ENCODE peak calls at places on chromosomes 5 and 9, in four cellular contexts. J is GM12878, N is mammary epithelial cell, M is Peyer's patch. Y is an unnamed sample.

GRCh38 chr9:6845881-6846280 is 88.1 kb downstream of the KDM4C start:
- DNase-seq in J (no peak), N (no peak), M (no peak), Y (no peak)

GRCh38 chr9:104346645-104347175 is 157.4 kb upstream of the OR13F1 start:
- DNase-seq in J (no peak), N (no peak), M (no peak), Y (no peak)

GRCh38 chr9:116901260-116901659 is 214.2 kb downstream of the TRIM32 start:
- DNase-seq in J (no peak), N (peak), M (no peak), Y (no peak)

GRCh38 chr9:112094948-112095779 is 79.9 kb downstream of the SUSD1 start:
- DNase-seq in J (no peak), N (no peak), M (no peak), Y (no peak)

GRCh38 chr9:77399964-77400363 is 222.6 kb downstream of the VPS13A start:
- DNase-seq in J (no peak), N (no peak), M (no peak), Y (no peak)

GRCh38 chr5:150538007-150538917 is 30.3 kb downstream of the NDST1 start:
- DNase-seq in J (no peak), N (peak), M (no peak), Y (no peak)

GRCh38 chr9:95105519-95106287 is 211.8 kb downstream of the FANCC start:
- DNase-seq in J (no peak), N (peak), M (peak), Y (peak)

GRCh38 chr5:169494383-169495251 is 89.0 kb upstream of the SPDL1 start:
- DNase-seq in J (no peak), N (no peak), M (no peak), Y (no peak)

GRCh38 chr9:138075496-138075895 is 197.9 kb downstream of the CACNA1B start:
- DNase-seq in J (no peak), N (no peak), M (peak), Y (no peak)

GRCh38 chr5:109838157-109838556 is 148.4 kb downstream of the MAN2A1 start:
- DNase-seq in J (no peak), N (no peak), M (no peak), Y (no peak)

GRCh38 chr9:21656776-21657637 is 145.4 kb upstream of the MTAP start:
- DNase-seq in J (no peak), N (peak), M (no peak), Y (no peak)

GRCh38 chr5:172559004-172559932 is 81.8 kb upstream of the NEURL1B start:
- DNase-seq in J (no peak), N (peak), M (no peak), Y (no peak)

GRCh38 chr5:165209101-165209727 is 1703.8 kb downstream of the MAT2B start:
- DNase-seq in J (no peak), N (peak), M (no peak), Y (no peak)

GRCh38 chr5:111699976-111700375 is 57.0 kb downstream of the NREP start:
- DNase-seq in J (no peak), N (no peak), M (no peak), Y (no peak)

GRCh38 chr5:10310073-10310779 is 2.5 kb upstream of the CMBL start:
- DNase-seq in J (no peak), N (peak), M (peak), Y (no peak)

GRCh38 chr5:119378075-119378699 is 22.4 kb downstream of the TNFAIP8 start:
- DNase-seq in J (no peak), N (no peak), M (no peak), Y (no peak)

GRCh38 chr9:34374905-34375552 is 1.7 kb downstream of the MYORG start:
- DNase-seq in J (no peak), N (peak), M (peak), Y (no peak)

GRCh38 chr9:135135171-135135926 is 47.9 kb downstream of the OLFM1 start:
- DNase-seq in J (no peak), N (no peak), M (no peak), Y (no peak)

GRCh38 chr5:181100121-181101015 is 30.6 kb downstream of the OR2V1 start:
- DNase-seq in J (no peak), N (no peak), M (no peak), Y (no peak)

GRCh38 chr5:137143244-137143605 is 355.9 kb downstream of the SPOCK1 start:
- DNase-seq in J (no peak), N (no peak), M (no peak), Y (no peak)

GRCh38 chr5:96687812-96688453 is 25.8 kb downstream of the CAST start:
- DNase-seq in J (no peak), N (no peak), M (no peak), Y (no peak)

GRCh38 chr9:114776683-114777399 is 29.0 kb downstream of the TNFSF15 start:
- DNase-seq in J (no peak), N (no peak), M (no peak), Y (no peak)

GRCh38 chr9:73573235-73573634 is 421.6 kb downstream of the ANXA1 start:
- DNase-seq in J (no peak), N (no peak), M (no peak), Y (no peak)

GRCh38 chr5:42950466-42951168 is 89.5 kb downstream of the ANXA2R start:
- DNase-seq in J (peak), N (peak), M (peak), Y (peak)

GRCh38 chr5:57598756-57599155 is 116.1 kb upstream of the ACTBL2 start:
- DNase-seq in J (no peak), N (peak), M (no peak), Y (no peak)

GRCh38 chr5:43482490-43483064 is 1.1 kb downstream of the TMEM267 start:
- DNase-seq in J (no peak), N (peak), M (no peak), Y (no peak)

GRCh38 chr5:91384671-91385430 is 1.7 kb upstream of the ARRDC3 start:
- DNase-seq in J (peak), N (peak), M (no peak), Y (no peak)

GRCh38 chr5:76372320-76373054 is 30.6 kb upstream of the IQGAP2 start:
- DNase-seq in J (no peak), N (peak), M (no peak), Y (no peak)

GRCh38 chr5:150077996-150078801 is 8.2 kb downstream of the CSF1R start:
- DNase-seq in J (no peak), N (no peak), M (peak), Y (no peak)

GRCh38 chr5:109328626-109329025 is 81.1 kb downstream of the PJA2 start:
- DNase-seq in J (no peak), N (peak), M (no peak), Y (no peak)

GRCh38 chr5:6719896-6720560 is 6.8 kb downstream of the TENT4A start:
- DNase-seq in J (no peak), N (no peak), M (peak), Y (no peak)

GRCh38 chr5:64869419-64869818 is 100.7 kb downstream of the CWC27 start:
- DNase-seq in J (no peak), N (peak), M (no peak), Y (no peak)

GRCh38 chr9:91958179-91958578 is 8.2 kb upstream of the ROR2 start:
- DNase-seq in J (no peak), N (no peak), M (no peak), Y (no peak)

GRCh38 chr5:142946547-142947426 is 176.6 kb downstream of the ARHGAP26 start:
- DNase-seq in J (no peak), N (no peak), M (no peak), Y (no peak)

GRCh38 chr5:141958773-141959172 is 771 bp upstream of the PCDH12 start:
- DNase-seq in J (no peak), N (peak), M (peak), Y (no peak)

GRCh38 chr9:111662851-111663823 is 1.7 kb downstream of the GNG10 start:
- DNase-seq in J (no peak), N (peak), M (no peak), Y (no peak)

GRCh38 chr9:127921592-127922120 is 4.8 kb upstream of the ST6GALNAC4 start:
- DNase-seq in J (no peak), N (no peak), M (peak), Y (peak)

DNA sequence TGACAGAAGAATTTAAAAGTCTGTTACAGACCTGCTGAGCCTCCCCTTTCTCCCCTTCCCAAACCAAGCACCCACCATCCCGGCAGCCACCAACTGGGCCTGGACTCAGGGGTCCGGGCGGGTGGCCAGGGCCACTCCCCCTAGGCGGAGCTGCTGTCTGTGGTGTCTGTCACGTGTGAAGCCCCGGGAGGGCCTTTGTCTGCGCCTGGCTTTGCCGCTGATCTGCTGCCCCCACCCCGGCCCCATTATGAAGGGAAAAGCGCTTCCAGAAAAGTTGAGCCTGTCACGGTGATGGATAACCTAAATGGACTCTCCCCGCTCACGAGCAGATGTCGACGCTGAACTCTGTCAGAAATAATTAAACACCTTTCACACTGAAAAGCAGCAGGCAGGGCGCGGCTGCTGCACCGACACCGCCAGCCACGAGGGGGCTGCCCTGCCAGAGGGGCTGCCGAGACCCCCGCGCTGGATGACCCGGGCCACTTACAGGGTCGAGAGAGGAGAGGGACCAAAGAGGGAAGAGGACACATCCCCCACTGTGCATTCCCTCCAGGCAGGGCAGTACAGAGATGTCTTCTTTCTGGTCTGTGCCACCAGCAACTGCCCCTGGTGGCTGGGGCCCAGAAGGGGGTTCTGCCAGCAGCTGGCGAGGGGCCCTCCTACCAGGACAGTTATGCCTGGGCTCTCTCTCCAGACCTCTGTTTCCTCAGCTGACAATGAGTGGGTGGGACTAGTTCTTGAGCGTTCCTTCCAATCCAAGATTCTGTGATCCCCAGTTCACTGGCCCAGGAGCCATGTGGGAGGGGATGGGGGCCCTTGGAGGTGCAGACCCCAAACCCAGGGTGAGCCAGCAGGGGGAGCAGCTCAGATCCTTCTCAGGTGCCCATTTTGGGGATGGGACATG is 36.0 kb upstream of the BARHL1 start:
- DNase-seq in J (no peak), N (no peak), M (no peak), Y (no peak)
- H3K4me3 ChIP-seq in J (no peak), N (no peak), M (no peak), Y (no peak)

DNA sequence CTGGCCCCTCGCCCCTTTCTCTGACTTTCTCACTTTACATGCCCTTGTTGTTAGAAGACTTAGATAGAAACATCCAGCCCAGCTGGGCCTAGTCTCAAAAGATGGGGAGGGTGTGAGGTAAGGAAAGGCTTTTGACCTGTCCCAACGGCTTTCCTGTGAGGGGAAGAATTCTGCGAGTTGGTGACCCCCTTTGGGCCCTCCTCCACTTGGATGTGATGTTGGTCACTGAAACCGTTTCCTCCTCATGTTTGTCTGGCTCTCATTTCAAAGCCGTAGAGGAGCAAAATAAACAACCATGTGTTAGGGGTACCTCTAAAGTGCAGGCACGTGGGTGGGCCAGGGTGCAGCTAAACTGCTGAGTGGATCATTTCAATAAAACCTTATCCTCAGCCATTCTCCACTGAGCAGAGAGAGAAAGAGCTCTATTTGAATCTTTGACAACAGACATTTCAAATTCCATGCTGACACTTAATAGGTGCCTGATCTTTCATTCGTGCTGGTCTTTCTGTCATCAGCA is 84.3 kb upstream of the MELK start:
- DNase-seq in J (no peak), N (no peak), M (no peak), Y (no peak)
- H3K4me3 ChIP-seq in J (peak), N (peak), M (peak), Y (peak)

GRCh38 chr5:124888622-124889521 is 142.4 kb upstream of the ZNF608 start:
- DNase-seq in J (no peak), N (no peak), M (no peak), Y (no peak)

GRCh38 chr5:124889850-124890249 is 143.4 kb upstream of the ZNF608 start:
- DNase-seq in J (no peak), N (no peak), M (no peak), Y (no peak)

GRCh38 chr5:124887223-124887622 is 140.8 kb upstream of the ZNF608 start:
- DNase-seq in J (no peak), N (no peak), M (no peak), Y (no peak)

GRCh38 chr5:124889522-124889828 is 143.0 kb upstream of the ZNF608 start:
- DNase-seq in J (no peak), N (no peak), M (no peak), Y (no peak)

DNA sequence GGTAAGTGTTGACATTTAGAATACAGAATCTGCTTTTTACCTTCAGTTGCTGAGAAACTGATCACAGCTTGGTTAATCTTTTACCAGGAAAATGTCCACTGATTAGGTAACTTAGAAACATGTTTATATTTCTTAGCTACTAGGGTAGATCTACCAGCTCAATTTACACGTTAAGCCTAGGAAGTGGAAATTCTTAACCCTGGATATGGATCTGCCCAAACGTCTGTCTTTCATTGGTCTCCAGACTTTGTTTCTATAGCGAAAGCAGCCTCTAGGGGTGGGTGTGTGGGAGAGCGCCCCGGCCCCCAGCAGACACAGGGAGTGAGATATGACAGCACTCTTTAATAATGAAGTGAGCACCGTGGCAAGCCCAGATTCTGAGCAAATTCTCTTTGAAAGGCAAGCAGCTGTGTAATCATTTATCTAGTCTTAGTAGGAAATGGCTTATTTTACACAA is 141.6 kb upstream of the ZNF608 start:
- DNase-seq in J (no peak), N (no peak), M (no peak), Y (no peak)
- H3K4me3 ChIP-seq in J (no peak), N (no peak), M (no peak), Y (no peak)

GRCh38 chr9:90815183-90815943 is 13.7 kb downstream of the SYK start:
- DNase-seq in J (no peak), N (no peak), M (no peak), Y (peak)
- H3K4me3 ChIP-seq in J (peak), N (no peak), M (no peak), Y (no peak)

GRCh38 chr5:170745481-170746061 is 38.0 kb upstream of the GABRP start:
- DNase-seq in J (no peak), N (peak), M (no peak), Y (peak)
- H3K4me3 ChIP-seq in J (no peak), N (no peak), M (no peak), Y (no peak)

DNA sequence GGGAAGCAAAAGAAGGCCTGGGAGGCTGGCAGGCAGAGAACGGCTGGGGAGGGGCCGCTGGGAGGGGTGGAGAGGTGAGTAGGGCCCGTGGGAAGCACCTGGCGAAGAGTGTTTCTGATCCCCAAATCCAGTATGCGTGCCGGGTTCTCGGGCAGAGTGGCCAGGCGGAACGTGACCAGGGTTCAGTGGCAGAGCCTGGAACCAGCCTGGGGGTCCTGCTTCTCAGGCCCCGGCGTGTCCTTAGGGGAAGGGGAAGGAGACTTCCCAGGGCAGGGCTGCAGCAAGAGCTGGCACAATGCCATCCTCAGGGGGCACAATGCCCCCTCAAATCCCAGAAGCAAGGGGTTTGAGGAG is 25.5 kb upstream of the IER5L start:
- DNase-seq in J (no peak), N (no peak), M (no peak), Y (no peak)
- H3K4me3 ChIP-seq in J (no peak), N (no peak), M (peak), Y (peak)

GRCh38 chr5:95283022-95283615 is 1.8 kb downstream of the MCTP1 start:
- DNase-seq in J (no peak), N (peak), M (no peak), Y (no peak)
- H3K4me3 ChIP-seq in J (no peak), N (no peak), M (no peak), Y (peak)

GRCh38 chr5:35095366-35095765 is 47.6 kb upstream of the AGXT2 start:
- DNase-seq in J (no peak), N (no peak), M (no peak), Y (no peak)
- H3K4me3 ChIP-seq in J (no peak), N (no peak), M (no peak), Y (no peak)

Y was measured in lower lobe of right lung.